ENCODE peak calls at places on chromosomes 4 and X, in five cellular contexts. Z is H9, V is NCI-H748 treated with DMSO at 0.1 percent for 48 hours, B is HT-29, Y is neural crest cell. D is an unnamed sample.

GRCh38 chr4:144650311-144650820 is 4.4 kb downstream of the HHIP start:
- DNase-seq in Y (no peak), Z (no peak), V (no peak), B (no peak), D (peak)

GRCh38 chrX:150372280-150372679 is 9.2 kb downstream of the MAMLD1 start:
- DNase-seq in Y (no peak), Z (no peak), B (no peak), V (no peak), D (no peak)

GRCh38 chrX:44303119-44303518 is 40.4 kb downstream of the EFHC2 start:
- DNase-seq in Z (no peak), Y (no peak), V (no peak), B (peak), D (no peak)

GRCh38 chr4:152776352-152776751 is 3.2 kb downstream of the TIGD4 start:
- DNase-seq in Z (no peak), V (no peak), B (no peak), Y (no peak), D (no peak)

GRCh38 chr4:100986360-100986868 is 360.9 kb downstream of the PPP3CA start:
- DNase-seq in V (no peak), B (no peak), Z (peak), Y (peak), D (no peak)

GRCh38 chr4:56606385-56606784 is 74.7 kb downstream of the HOPX start:
- DNase-seq in Z (no peak), B (no peak), V (no peak), Y (no peak), D (no peak)

GRCh38 chr4:158255727-158256324 is 45.5 kb downstream of the TMEM144 start:
- DNase-seq in V (peak), Y (no peak), Z (no peak), B (peak), D (no peak)

GRCh38 chrX:3142259-3143042 is 101.2 kb downstream of the ARSF start:
- DNase-seq in V (no peak), Y (no peak), Z (no peak), B (peak), D (no peak)

GRCh38 chr4:184612089-184612488 is 37.2 kb downstream of the CASP3 start:
- DNase-seq in V (no peak), Z (no peak), B (no peak), Y (no peak), D (no peak)

GRCh38 chr4:168615294-168615693 is 118.4 kb downstream of the PALLD start:
- DNase-seq in Z (no peak), V (no peak), Y (no peak), B (no peak), D (no peak)

GRCh38 chrX:135605906-135606305 is 85.4 kb downstream of the INTS6L start:
- DNase-seq in Z (no peak), B (no peak), Y (no peak), V (no peak), D (no peak)